ENCODE peak calls at places on chromosomes 13 and 19, in five cellular contexts. G is CD4-positive, alpha-beta memory T cell; T is cardiac muscle cell; R is H1; Y is MM.1S. E is an unnamed sample.

GRCh38 chr19:27793644-27794443 is 1419.1 kb downstream of the UQCRFS1 start:
- DNase-seq in R (peak; percentile 80), T (peak; percentile 95), Y (peak; percentile 95), G (peak; percentile 92), E (peak; percentile 42)

GRCh38 chr13:30616927-30617314 is 799 bp upstream of the USPL1 start:
- DNase-seq in Y (peak; percentile 78), T (peak; percentile 93), G (peak; percentile 75), R (peak; percentile 17), E (peak; percentile 77)

GRCh38 chr19:52297601-52298358 is 811 bp downstream of the ZNF480 start:
- DNase-seq in R (no peak), T (peak; percentile 8), Y (no peak), G (no peak), E (no peak)

GRCh38 chr13:75418997-75419396 is 63.0 kb downstream of the TBC1D4 start:
- DNase-seq in Y (no peak), R (no peak), G (no peak), T (peak; percentile 71), E (no peak)

GRCh38 chr19:4014541-4015491 is 7.3 kb downstream of the PIAS4 start:
- DNase-seq in Y (no peak), G (peak; percentile 34), T (no peak), R (no peak), E (no peak)

GRCh38 chr13:104111031-104111430 is 1044.8 kb upstream of the SLC10A2 start:
- DNase-seq in R (no peak), G (no peak), T (peak; percentile 39), Y (no peak), E (no peak)

GRCh38 chr13:31725841-31726240 is 13.5 kb upstream of the RXFP2 start:
- DNase-seq in R (no peak), T (no peak), Y (no peak), G (no peak), E (no peak)

GRCh38 chr19:45524575-45525129 is 17.4 kb downstream of the VASP start:
- DNase-seq in Y (no peak), R (no peak), G (no peak), T (no peak), E (no peak)

GRCh38 chr19:15457701-15458484 is 6.5 kb downstream of the RASAL3 start:
- DNase-seq in G (no peak), R (no peak), Y (no peak), T (no peak), E (no peak)

GRCh38 chr13:102814793-102815192 is 15.9 kb downstream of the BIVM start:
- DNase-seq in Y (no peak), G (no peak), R (no peak), T (no peak), E (no peak)

GRCh38 chr13:97142452-97142851 is 79.7 kb upstream of the MBNL2 start:
- DNase-seq in T (peak; percentile 56), Y (no peak), G (no peak), R (no peak), E (no peak)

GRCh38 chr13:65926750-65927171 is 1303.4 kb downstream of the PCDH9 start:
- DNase-seq in R (peak; percentile 29), T (peak; percentile 37), G (no peak), Y (no peak), E (no peak)

GRCh38 chr19:18292460-18292809 is 11.0 kb upstream of the JUND start:
- DNase-seq in R (no peak), T (no peak), G (peak; percentile 39), Y (no peak), E (no peak)

GRCh38 chr13:18953139-18953930 is 228.3 kb downstream of the TUBA3C start:
- DNase-seq in T (no peak), R (no peak), Y (no peak), G (no peak), E (no peak)

GRCh38 chr13:44243198-44243852 is 130.3 kb upstream of the SERP2 start:
- DNase-seq in R (peak; percentile 60), T (peak; percentile 77), G (no peak), Y (peak; percentile 82), E (no peak)

GRCh38 chr19:51784922-51785690 is 9.9 kb upstream of the FPR3 start:
- DNase-seq in G (no peak), T (peak; percentile 91), R (no peak), Y (no peak), E (no peak)

GRCh38 chr13:30382836-30383525 is 39.3 kb upstream of the UBE2L5 start:
- DNase-seq in R (no peak), T (no peak), G (no peak), Y (peak; percentile 53), E (no peak)

GRCh38 chr19:3821156-3821555 is 35.0 kb upstream of the MATK start:
- DNase-seq in Y (no peak), T (no peak), G (no peak), R (no peak), E (no peak)

GRCh38 chr13:20713751-20714150 is 10.3 kb downstream of the IL17D start:
- DNase-seq in T (peak; percentile 52), Y (no peak), R (no peak), G (no peak), E (no peak)

GRCh38 chr19:883661-884211 is 9.3 kb downstream of the MED16 start:
- DNase-seq in R (no peak), T (no peak), G (no peak), Y (no peak), E (no peak)

GRCh38 chr19:426725-427445 is 17.9 kb upstream of the C2CD4C start:
- DNase-seq in R (no peak), G (no peak), Y (no peak), T (no peak), E (no peak)

GRCh38 chr19:28884786-28885476 is 328.0 kb downstream of the UQCRFS1 start:
- DNase-seq in T (no peak), R (no peak), G (no peak), Y (no peak), E (no peak)

GRCh38 chr13:42970824-42971669 is 21.0 kb downstream of the EPSTI1 start:
- DNase-seq in Y (peak; percentile 53), G (peak; percentile 57), T (peak; percentile 51), R (no peak), E (no peak)

GRCh38 chr13:46575843-46576242 is 22.9 kb downstream of the LRCH1 start:
- DNase-seq in R (no peak), T (peak; percentile 91), G (no peak), Y (no peak), E (no peak)

GRCh38 chr19:51467864-51468544 is 9.8 kb upstream of the SIGLEC8 start:
- DNase-seq in G (no peak), R (no peak), T (no peak), Y (no peak), E (no peak)

GRCh38 chr13:48508001-48508400 is 24.9 kb downstream of the RCBTB2 start:
- DNase-seq in T (no peak), Y (no peak), G (no peak), R (no peak), E (no peak)

GRCh38 chr19:5001547-5002131 is 32.7 kb downstream of the KDM4B start:
- DNase-seq in G (peak; percentile 19), R (no peak), T (peak; percentile 72), Y (peak; percentile 52), E (no peak)

GRCh38 chr13:30116379-30116778 is 191.0 kb downstream of the KATNAL1 start:
- DNase-seq in R (no peak), G (no peak), T (no peak), Y (no peak), E (no peak)

GRCh38 chr19:35120492-35120891 is 4.9 kb downstream of the FXYD3 start:
- DNase-seq in G (no peak), Y (no peak), T (peak; percentile 29), R (no peak), E (no peak)

GRCh38 chr19:2602391-2603181 is 99.9 kb downstream of the GNG7 start:
- DNase-seq in Y (no peak), T (peak; percentile 97), G (no peak), R (no peak), E (no peak)
- H3K27ac ChIP-seq in Y (no peak overlapping the region), T (peak overlapping the region; percentile 61), G (no peak overlapping the region), R (no peak overlapping the region), E (no peak overlapping the region)

GRCh38 chr19:2089727-2090053 is 6.4 kb downstream of the MOB3A start:
- DNase-seq in G (no peak), Y (no peak), T (no peak), R (no peak), E (no peak)
- H3K27ac ChIP-seq in G (peak overlapping the region; percentile 33), Y (peak overlapping the region; percentile 90), T (no peak overlapping the region), R (no peak overlapping the region), E (no peak overlapping the region)

GRCh38 chr19:46786236-46787039 is 2.0 kb downstream of the SLC1A5 start:
- DNase-seq in G (peak; percentile 81), T (peak; percentile 80), Y (peak; percentile 81), R (no peak), E (no peak)
- H3K27ac ChIP-seq in G (peak overlapping the region; percentile 75), T (peak overlapping the region; percentile 51), Y (peak overlapping the region; percentile 89), R (peak overlapping the region; percentile 77), E (peak overlapping the region; percentile 95)

GRCh38 chr13:92461831-92462230 is 764.8 kb upstream of the GPC6 start:
- DNase-seq in G (no peak), R (no peak), T (no peak), Y (no peak), E (no peak)

GRCh38 chr13:92461402-92461801 is 765.2 kb upstream of the GPC6 start:
- DNase-seq in G (no peak), Y (no peak), T (no peak), R (no peak), E (no peak)

GRCh38 chr13:92463134-92463533 is 763.5 kb upstream of the GPC6 start:
- DNase-seq in Y (no peak), G (no peak), R (no peak), T (no peak), E (no peak)

DNA sequence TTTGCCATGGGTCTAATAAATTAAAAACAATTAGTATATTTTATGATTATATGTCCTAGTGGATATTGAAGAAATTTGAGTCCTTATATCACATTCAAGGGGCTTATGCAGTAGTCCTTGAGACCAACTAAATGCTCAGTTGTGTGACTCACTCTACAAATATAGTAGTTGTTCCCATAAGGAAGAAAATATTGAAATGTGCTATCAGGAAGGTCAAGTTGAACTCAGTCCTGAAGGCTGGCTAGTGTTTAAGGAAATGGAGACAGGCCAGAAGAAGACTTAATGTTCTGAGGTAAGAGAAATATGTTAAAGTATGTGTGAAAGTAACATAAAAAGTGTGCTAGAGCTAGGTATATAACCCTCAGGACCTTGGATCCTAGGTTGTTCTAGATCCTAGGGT is 766.1 kb upstream of the GPC6 start:
- DNase-seq in R (no peak), Y (no peak), G (no peak), T (peak; percentile 17), E (no peak)
- H3K27ac ChIP-seq in R (no peak overlapping the region), Y (no peak overlapping the region), G (no peak overlapping the region), T (no peak overlapping the region), E (no peak overlapping the region)

GRCh38 chr13:113061796-113062425 is 43.7 kb upstream of the F7 start:
- DNase-seq in Y (no peak), G (no peak), T (no peak), R (no peak), E (no peak)
- H3K27ac ChIP-seq in Y (no peak overlapping the region), G (no peak overlapping the region), T (no peak overlapping the region), R (no peak overlapping the region), E (no peak overlapping the region)